ENCODE peak calls at places on chromosomes 12 and 14, in ten cellular contexts. O is Calu3; M is PC-9; H is activated T-cell treated with anti-CD3 and anti-CD28 coated beads for 1 hour; S is NCI-H2107; X is activated CD4-positive, alpha-beta T cell treated with anti-CD3 and anti-CD28 coated beads, Interleukin-2, amount 50 U/mL, for 48 hours; N is T-helper 9 cell; T is pulmonary artery endothelial cell; W is AML-193; Q is tibial nerve. D is an unnamed sample.
A peak's percentile ranks its signal among the peaks of the same experiment; 100 is the strongest.

GRCh38 chr12:30482650-30483049 is 213.0 kb downstream of the IPO8 start:
- DNase-seq in O (no peak), M (no peak), H (no peak), S (no peak), X (no peak), N (no peak), T (no peak), W (no peak), Q (no peak), D (no peak)

GRCh38 chr12:71948390-71948789 is 9.7 kb downstream of the TPH2 start:
- DNase-seq in O (no peak), M (no peak), H (no peak), S (no peak), X (no peak), N (no peak), T (no peak), W (no peak), Q (no peak), D (no peak)

GRCh38 chr14:74290415-74290814 is 12.3 kb downstream of the ABCD4 start:
- DNase-seq in O (no peak), M (no peak), H (no peak), S (no peak), X (no peak), N (no peak), T (no peak), W (no peak), Q (no peak), D (no peak)

GRCh38 chr14:75373133-75373532 is 54.7 kb upstream of the JDP2 start:
- DNase-seq in O (no peak), M (no peak), H (no peak), S (no peak), X (no peak), N (no peak), T (no peak), W (no peak), Q (no peak), D (no peak)

GRCh38 chr12:127381043-127381668 is 885.8 kb upstream of the TMEM132C start:
- DNase-seq in O (peak; percentile 72), M (no peak), H (no peak), S (peak; percentile 34), X (peak; percentile 44), N (peak; percentile 5), T (no peak), W (no peak), Q (no peak), D (peak; percentile 17)

GRCh38 chr12:127625372-127625771 is 641.6 kb upstream of the TMEM132C start:
- DNase-seq in O (no peak), M (no peak), H (no peak), S (no peak), X (no peak), N (no peak), T (no peak), W (no peak), Q (no peak), D (no peak)

GRCh38 chr14:31380106-31380505 is 40.2 kb downstream of the HEATR5A start:
- DNase-seq in O (no peak), M (no peak), H (no peak), S (no peak), X (no peak), N (no peak), T (no peak), W (no peak), Q (no peak), D (no peak)

GRCh38 chr12:94769746-94770396 is 119.5 kb upstream of the TMCC3 start:
- DNase-seq in O (no peak), M (no peak), H (no peak), S (no peak), X (no peak), N (no peak), T (no peak), W (no peak), Q (no peak), D (no peak)

GRCh38 chr14:74089251-74090020 is 4.7 kb downstream of the LIN52 start:
- DNase-seq in O (no peak), M (no peak), H (no peak), S (no peak), X (no peak), N (no peak), T (no peak), W (no peak), Q (no peak), D (no peak)

GRCh38 chr14:98227000-98227726 is 1044.8 kb downstream of the BCL11B start:
- DNase-seq in O (no peak), M (no peak), H (no peak), S (no peak), X (peak; percentile 69), N (no peak), T (no peak), W (no peak), Q (no peak), D (no peak)

GRCh38 chr12:45762185-45763110 is 32.9 kb downstream of the ARID2 start:
- DNase-seq in O (peak; percentile 3), M (peak; percentile 53), H (no peak), S (no peak), X (no peak), N (no peak), T (peak; percentile 30), W (peak; percentile 32), Q (peak; percentile 33), D (no peak)

GRCh38 chr14:56854325-56854724 is 44.0 kb upstream of the OTX2 start:
- DNase-seq in O (no peak), M (no peak), H (no peak), S (no peak), X (no peak), N (no peak), T (no peak), W (no peak), Q (no peak), D (no peak)

GRCh38 chr12:131795064-131795463 is 33.1 kb upstream of the MMP17 start:
- DNase-seq in O (no peak), M (no peak), H (no peak), S (no peak), X (no peak), N (no peak), T (no peak), W (no peak), Q (no peak), D (no peak)

GRCh38 chr12:53344824-53345485 is 8.8 kb upstream of the SP7 start:
- DNase-seq in O (peak; percentile 69), M (no peak), H (peak; percentile 58), S (no peak), X (peak; percentile 80), N (peak; percentile 59), T (no peak), W (peak; percentile 60), Q (peak; percentile 76), D (no peak)

GRCh38 chr14:63662776-63663175 is 21.1 kb upstream of the WDR89 start:
- DNase-seq in O (no peak), M (no peak), H (no peak), S (no peak), X (no peak), N (no peak), T (no peak), W (no peak), Q (no peak), D (no peak)

GRCh38 chr12:130826151-130826801 is 12.8 kb downstream of the STX2 start:
- DNase-seq in O (peak; percentile 75), M (peak; percentile 48), H (peak; percentile 62), S (no peak), X (peak; percentile 75), N (peak; percentile 73), T (no peak), W (peak; percentile 18), Q (no peak), D (no peak)

GRCh38 chr12:110245278-110245868 is 35.7 kb upstream of the ATP2A2 start:
- DNase-seq in O (peak; percentile 49), M (no peak), H (peak; percentile 44), S (no peak), X (peak; percentile 49), N (peak; percentile 31), T (no peak), W (peak; percentile 42), Q (no peak), D (no peak)

GRCh38 chr14:93788307-93788556 is at the start of gene PRIMA1:
- DNase-seq in O (no peak), M (no peak), H (no peak), S (no peak), X (no peak), N (no peak), T (no peak), W (no peak), Q (no peak), D (no peak)

GRCh38 chr12:39958377-39958776 is 147.5 kb downstream of the SLC2A13 start:
- DNase-seq in O (no peak), M (no peak), H (no peak), S (no peak), X (no peak), N (no peak), T (no peak), W (no peak), Q (no peak), D (no peak)

GRCh38 chr12:120301962-120302815 is at the start of gene SIRT4:
- DNase-seq in O (peak; percentile 91), M (peak; percentile 82), H (peak; percentile 86), S (peak; percentile 84), X (peak; percentile 88), N (peak; percentile 88), T (peak; percentile 85), W (peak; percentile 95), Q (peak; percentile 96), D (peak; percentile 49)